ENCODE peak calls at places on chromosomes 12 and 14, in eight cellular contexts. One of them, this sample, is unnamed. For H3K4me1, the result is how much of the 10 kb centered on the place peaks cover.

GRCh38 chr14:89598548-89599186 is 181.6 kb upstream of the FOXN3 start:
- DNase-seq in astrocyte: no peak
- DNase-seq in H1: no peak
- DNase-seq in left ventricle myocardium inferior: no peak
- DNase-seq in tibial nerve: no peak
- DNase-seq in body of pancreas: no peak
- DNase-seq in OCI-LY7: peak
- DNase-seq in IMR-90: peak
- DNase-seq in this sample: no peak

GRCh38 chr14:23053426-23053825 is 3.9 kb downstream of the CDH24 start:
- DNase-seq in astrocyte: no peak
- DNase-seq in H1: no peak
- DNase-seq in left ventricle myocardium inferior: no peak
- DNase-seq in tibial nerve: no peak
- DNase-seq in body of pancreas: no peak
- DNase-seq in OCI-LY7: no peak
- DNase-seq in IMR-90: no peak
- DNase-seq in this sample: no peak

GRCh38 chr12:47949441-47950341 is 13.7 kb upstream of the TMEM106C start:
- DNase-seq in astrocyte: peak
- DNase-seq in H1: peak
- DNase-seq in left ventricle myocardium inferior: peak
- DNase-seq in tibial nerve: peak
- DNase-seq in body of pancreas: peak
- DNase-seq in OCI-LY7: peak
- DNase-seq in IMR-90: peak
- DNase-seq in this sample: peak

GRCh38 chr12:92077530-92077929 is 68.1 kb downstream of the BTG1 start:
- DNase-seq in astrocyte: no peak
- DNase-seq in H1: no peak
- DNase-seq in left ventricle myocardium inferior: no peak
- DNase-seq in tibial nerve: no peak
- DNase-seq in body of pancreas: no peak
- DNase-seq in OCI-LY7: no peak
- DNase-seq in IMR-90: no peak
- DNase-seq in this sample: no peak

GRCh38 chr14:102849522-102850379 is 72.5 kb downstream of the TRAF3 start:
- DNase-seq in astrocyte: peak
- DNase-seq in H1: no peak
- DNase-seq in left ventricle myocardium inferior: no peak
- DNase-seq in tibial nerve: no peak
- DNase-seq in body of pancreas: no peak
- DNase-seq in OCI-LY7: no peak
- DNase-seq in IMR-90: peak
- DNase-seq in this sample: no peak

GRCh38 chr12:100484891-100485511 is 11.3 kb downstream of the NR1H4 start:
- DNase-seq in astrocyte: no peak
- DNase-seq in H1: no peak
- DNase-seq in left ventricle myocardium inferior: no peak
- DNase-seq in tibial nerve: no peak
- DNase-seq in body of pancreas: no peak
- DNase-seq in OCI-LY7: no peak
- DNase-seq in IMR-90: no peak
- DNase-seq in this sample: no peak

GRCh38 chr14:71380271-71380670 is 473.0 kb downstream of the PCNX1 start:
- DNase-seq in astrocyte: peak
- DNase-seq in H1: no peak
- DNase-seq in left ventricle myocardium inferior: no peak
- DNase-seq in tibial nerve: no peak
- DNase-seq in body of pancreas: no peak
- DNase-seq in OCI-LY7: no peak
- DNase-seq in IMR-90: peak
- DNase-seq in this sample: no peak

GRCh38 chr12:13534242-13534641 is 337.7 kb downstream of the EMP1 start:
- DNase-seq in astrocyte: no peak
- DNase-seq in H1: no peak
- DNase-seq in left ventricle myocardium inferior: no peak
- DNase-seq in tibial nerve: no peak
- DNase-seq in body of pancreas: no peak
- DNase-seq in OCI-LY7: no peak
- DNase-seq in IMR-90: no peak
- DNase-seq in this sample: no peak

GRCh38 chr12:71846322-71846940 is 6.9 kb downstream of the TBC1D15 start:
- DNase-seq in astrocyte: peak
- DNase-seq in H1: no peak
- DNase-seq in left ventricle myocardium inferior: no peak
- DNase-seq in tibial nerve: no peak
- DNase-seq in body of pancreas: no peak
- DNase-seq in OCI-LY7: peak
- DNase-seq in IMR-90: peak
- DNase-seq in this sample: no peak

GRCh38 chr14:91284146-91284790 is 39.8 kb upstream of the GPR68 start:
- DNase-seq in astrocyte: peak
- DNase-seq in H1: no peak
- DNase-seq in left ventricle myocardium inferior: no peak
- DNase-seq in tibial nerve: no peak
- DNase-seq in body of pancreas: no peak
- DNase-seq in OCI-LY7: no peak
- DNase-seq in IMR-90: peak
- DNase-seq in this sample: no peak

GRCh38 chr12:8609061-8609570 is 3.5 kb downstream of the AICDA start:
- DNase-seq in astrocyte: peak
- DNase-seq in H1: no peak
- DNase-seq in left ventricle myocardium inferior: no peak
- DNase-seq in tibial nerve: no peak
- DNase-seq in body of pancreas: no peak
- DNase-seq in OCI-LY7: peak
- DNase-seq in IMR-90: peak
- DNase-seq in this sample: no peak

DNA sequence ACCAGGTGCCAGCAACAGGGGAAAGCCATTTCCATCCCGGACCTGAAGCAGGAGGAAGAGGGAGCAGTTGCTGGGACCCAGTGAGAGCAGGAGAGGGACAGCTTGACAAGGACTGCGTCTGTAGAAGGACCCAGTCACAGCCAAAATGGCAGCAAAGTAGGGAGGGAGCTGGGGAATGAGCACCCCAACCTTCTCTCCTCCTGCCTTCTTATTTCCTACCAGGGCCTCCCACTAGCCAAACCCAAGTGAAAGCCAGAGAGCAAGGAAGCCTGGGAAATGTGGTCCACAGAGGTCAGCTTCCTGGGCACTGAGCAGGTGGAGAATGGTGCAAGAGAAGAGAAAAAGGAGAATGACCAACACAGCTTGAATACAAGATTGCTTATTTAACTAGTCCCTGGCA is 108.5 kb upstream of the MYL2 start:
- DNase-seq in astrocyte: no peak
- DNase-seq in H1: no peak
- DNase-seq in left ventricle myocardium inferior: no peak
- DNase-seq in tibial nerve: no peak
- DNase-seq in body of pancreas: no peak
- DNase-seq in OCI-LY7: no peak
- DNase-seq in IMR-90: no peak
- DNase-seq in this sample: no peak
- H3K4me3 ChIP-seq in astrocyte: no peak
- H3K4me3 ChIP-seq in H1: no peak
- H3K4me3 ChIP-seq in left ventricle myocardium inferior: no peak
- H3K4me3 ChIP-seq in tibial nerve: no peak
- H3K4me3 ChIP-seq in body of pancreas: no peak
- H3K4me3 ChIP-seq in OCI-LY7: no peak
- H3K4me3 ChIP-seq in IMR-90: no peak
- H3K4me3 ChIP-seq in this sample: no peak

DNA sequence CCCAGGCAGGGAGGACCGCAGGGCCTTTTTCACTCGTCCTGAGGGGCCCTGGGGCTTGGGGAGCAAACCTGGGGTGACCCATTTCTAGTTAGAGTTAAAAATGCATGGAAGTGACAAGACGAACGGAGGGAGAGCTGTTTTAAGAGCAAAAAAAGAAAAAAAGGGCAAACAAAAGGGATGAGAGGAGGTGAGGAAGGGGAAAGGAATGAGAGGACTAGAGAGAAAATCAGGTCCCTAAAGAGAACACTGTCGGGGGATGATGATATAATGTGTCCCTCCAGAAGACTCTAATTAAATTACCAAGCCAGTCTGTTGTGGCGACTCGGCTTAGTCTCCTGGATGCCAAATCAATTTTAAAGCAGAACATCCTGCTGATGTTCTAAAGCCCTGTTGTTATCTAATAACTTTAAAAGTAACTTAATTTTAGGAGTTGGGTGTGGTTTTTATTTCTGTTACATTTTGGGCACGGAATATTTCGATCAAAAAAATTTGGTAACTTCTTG is 1.1 kb downstream of the ANO6 start:
- DNase-seq in astrocyte: no peak
- DNase-seq in H1: no peak
- DNase-seq in left ventricle myocardium inferior: no peak
- DNase-seq in tibial nerve: no peak
- DNase-seq in body of pancreas: no peak
- DNase-seq in OCI-LY7: peak
- DNase-seq in IMR-90: no peak
- DNase-seq in this sample: no peak
- H3K27ac ChIP-seq in astrocyte: peak
- H3K27ac ChIP-seq in H1: no peak
- H3K27ac ChIP-seq in left ventricle myocardium inferior: peak
- H3K27ac ChIP-seq in tibial nerve: peak
- H3K27ac ChIP-seq in body of pancreas: peak
- H3K27ac ChIP-seq in OCI-LY7: peak
- H3K27ac ChIP-seq in IMR-90: peak
- H3K27ac ChIP-seq in this sample: peak

GRCh38 chr12:75954076-75954475 is 77.5 kb downstream of the PHLDA1 start:
- DNase-seq in astrocyte: peak
- DNase-seq in H1: no peak
- DNase-seq in left ventricle myocardium inferior: no peak
- DNase-seq in tibial nerve: no peak
- DNase-seq in body of pancreas: no peak
- DNase-seq in OCI-LY7: no peak
- DNase-seq in IMR-90: peak
- DNase-seq in this sample: no peak

GRCh38 chr12:75955251-75955650 is 76.3 kb downstream of the PHLDA1 start:
- DNase-seq in astrocyte: no peak
- DNase-seq in H1: no peak
- DNase-seq in left ventricle myocardium inferior: no peak
- DNase-seq in tibial nerve: no peak
- DNase-seq in body of pancreas: no peak
- DNase-seq in OCI-LY7: no peak
- DNase-seq in IMR-90: no peak
- DNase-seq in this sample: no peak

GRCh38 chr12:75953312-75953906 is 78.2 kb downstream of the PHLDA1 start:
- DNase-seq in astrocyte: peak
- DNase-seq in H1: no peak
- DNase-seq in left ventricle myocardium inferior: no peak
- DNase-seq in tibial nerve: no peak
- DNase-seq in body of pancreas: no peak
- DNase-seq in OCI-LY7: no peak
- DNase-seq in IMR-90: peak
- DNase-seq in this sample: no peak

GRCh38 chr12:75954749-75955148 is 76.8 kb downstream of the PHLDA1 start:
- DNase-seq in astrocyte: no peak
- DNase-seq in H1: no peak
- DNase-seq in left ventricle myocardium inferior: no peak
- DNase-seq in tibial nerve: no peak
- DNase-seq in body of pancreas: no peak
- DNase-seq in OCI-LY7: no peak
- DNase-seq in IMR-90: no peak
- DNase-seq in this sample: no peak

DNA sequence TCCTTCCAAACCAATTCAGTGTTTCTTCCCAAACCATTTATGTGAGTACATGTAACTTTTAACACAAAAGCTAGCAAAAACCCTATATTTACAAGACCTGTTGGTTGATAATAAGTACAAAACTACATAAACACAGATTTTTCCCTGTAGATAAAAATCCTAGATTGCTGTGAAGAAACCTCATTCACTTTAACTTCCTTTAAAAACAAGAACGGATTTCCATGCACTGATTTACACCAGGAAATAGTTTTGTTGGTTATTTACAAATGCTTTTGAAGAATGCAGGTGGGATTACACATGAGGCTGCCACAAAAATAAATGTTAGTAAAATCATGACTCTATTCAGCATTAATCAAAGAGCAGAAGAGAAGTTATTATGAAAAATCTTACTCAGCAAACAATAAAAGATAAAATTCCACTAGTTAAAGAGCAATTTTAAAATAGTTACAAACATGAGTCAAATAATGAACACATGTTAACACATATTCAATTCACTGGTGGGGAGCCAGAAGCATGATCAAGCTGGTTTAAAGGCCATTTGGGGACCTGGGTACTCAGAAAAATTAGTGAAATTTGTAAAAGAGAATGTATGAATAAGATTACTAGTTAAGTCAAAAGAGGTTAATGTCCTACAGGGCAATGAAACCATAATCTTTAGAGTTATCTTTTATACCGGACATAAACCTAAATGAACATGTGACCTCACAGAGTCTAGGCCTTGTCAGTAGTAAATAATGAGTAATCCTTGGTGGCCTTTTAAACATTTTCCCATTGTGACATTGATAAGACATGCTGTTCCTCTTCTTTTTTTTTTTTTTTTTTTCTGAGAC is 80.0 kb downstream of the PHLDA1 start:
- DNase-seq in astrocyte: no peak
- DNase-seq in H1: no peak
- DNase-seq in left ventricle myocardium inferior: no peak
- DNase-seq in tibial nerve: no peak
- DNase-seq in body of pancreas: no peak
- DNase-seq in OCI-LY7: no peak
- DNase-seq in IMR-90: no peak
- DNase-seq in this sample: no peak
- H3K4me1 ChIP-seq in astrocyte: under half
- H3K4me1 ChIP-seq in H1: under half
- H3K4me1 ChIP-seq in left ventricle myocardium inferior: under half
- H3K4me1 ChIP-seq in tibial nerve: under half
- H3K4me1 ChIP-seq in body of pancreas: under half
- H3K4me1 ChIP-seq in OCI-LY7: under half
- H3K4me1 ChIP-seq in IMR-90: under half
- H3K4me1 ChIP-seq in this sample: under half

DNA sequence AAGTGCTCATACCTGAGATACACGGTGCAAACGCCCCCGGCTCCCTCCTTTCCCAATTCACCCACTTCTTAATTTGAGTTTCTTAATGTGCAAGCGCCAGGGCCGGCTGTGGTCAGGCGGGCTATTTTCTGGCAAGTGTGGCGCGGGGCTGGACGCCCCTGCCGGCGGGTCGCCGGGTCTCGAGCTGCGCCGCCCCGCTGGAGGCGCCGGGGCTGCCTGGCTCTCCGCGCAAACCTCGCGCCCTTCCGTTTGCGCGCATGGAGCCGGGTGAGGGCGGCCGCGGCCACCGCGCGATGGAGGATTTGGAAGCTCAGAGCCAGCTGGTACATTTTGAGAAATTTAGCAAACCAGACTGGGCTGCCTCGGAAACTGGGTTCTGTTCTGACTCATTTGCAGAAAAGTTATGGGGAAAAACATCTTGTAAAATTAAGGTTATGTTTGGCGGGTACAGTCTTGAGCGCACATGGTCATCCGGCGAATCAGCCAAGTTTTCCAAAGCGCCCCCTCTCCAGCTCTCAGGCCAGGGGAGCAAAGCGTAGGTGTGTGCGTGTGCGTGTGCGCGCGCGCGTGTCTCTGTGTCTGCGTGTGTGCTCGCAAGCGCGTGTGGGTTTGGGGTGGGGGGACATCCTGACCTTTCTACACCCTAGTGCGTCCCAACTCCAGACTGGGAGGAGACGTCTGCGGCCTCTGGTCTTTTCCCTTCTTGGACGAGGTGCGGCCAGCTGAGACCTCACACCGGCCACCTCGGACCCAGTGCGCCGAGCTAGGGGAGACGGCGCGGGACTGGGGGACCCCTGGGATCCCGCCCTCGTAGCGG is 6.5 kb upstream of the OTX2 start:
- DNase-seq in astrocyte: no peak
- DNase-seq in H1: peak
- DNase-seq in left ventricle myocardium inferior: no peak
- DNase-seq in tibial nerve: no peak
- DNase-seq in body of pancreas: no peak
- DNase-seq in OCI-LY7: no peak
- DNase-seq in IMR-90: no peak
- DNase-seq in this sample: no peak
- H3K4me3 ChIP-seq in astrocyte: peak
- H3K4me3 ChIP-seq in H1: peak
- H3K4me3 ChIP-seq in left ventricle myocardium inferior: no peak
- H3K4me3 ChIP-seq in tibial nerve: no peak
- H3K4me3 ChIP-seq in body of pancreas: no peak
- H3K4me3 ChIP-seq in OCI-LY7: no peak
- H3K4me3 ChIP-seq in IMR-90: no peak
- H3K4me3 ChIP-seq in this sample: no peak